ENCODE peak calls at places on chromosome 20, in four cellular contexts. One of them, this sample, is unnamed.

GRCh38 chr20:44457016-44457415 is 18.7 kb upstream of the TTPAL start:
- DNase-seq in lower leg skin: no peak
- DNase-seq in Kasumi-1: no peak
- DNase-seq in osteocyte: no peak
- DNase-seq in this sample: no peak

GRCh38 chr20:17316316-17317038 is 89.6 kb downstream of the PCSK2 start:
- DNase-seq in Kasumi-1: no peak
- DNase-seq in osteocyte: no peak
- DNase-seq in lower leg skin: no peak
- DNase-seq in this sample: no peak

GRCh38 chr20:8244637-8245036 is 112.6 kb downstream of the PLCB1 start:
- DNase-seq in Kasumi-1: no peak
- DNase-seq in lower leg skin: peak; percentile 56
- DNase-seq in osteocyte: no peak
- DNase-seq in this sample: no peak

GRCh38 chr20:63394069-63394468 is 32.9 kb upstream of the CHRNA4 start:
- DNase-seq in lower leg skin: no peak
- DNase-seq in Kasumi-1: no peak
- DNase-seq in osteocyte: no peak
- DNase-seq in this sample: no peak

GRCh38 chr20:38927902-38928578 is 1.8 kb downstream of the FAM83D start:
- DNase-seq in osteocyte: no peak
- DNase-seq in lower leg skin: no peak
- DNase-seq in Kasumi-1: no peak
- DNase-seq in this sample: no peak

GRCh38 chr20:53681352-53682212 is 87.9 kb upstream of the ZNF217 start:
- DNase-seq in Kasumi-1: no peak
- DNase-seq in lower leg skin: no peak
- DNase-seq in osteocyte: no peak
- DNase-seq in this sample: no peak

GRCh38 chr20:54044156-54044555 is 26.2 kb downstream of the BCAS1 start:
- DNase-seq in osteocyte: no peak
- DNase-seq in lower leg skin: peak; percentile 57
- DNase-seq in Kasumi-1: no peak
- DNase-seq in this sample: no peak

GRCh38 chr20:3162080-3162611 is 2.5 kb upstream of the FASTKD5 start:
- DNase-seq in Kasumi-1: no peak
- DNase-seq in lower leg skin: no peak
- DNase-seq in osteocyte: no peak
- DNase-seq in this sample: no peak

GRCh38 chr20:62201173-62202082 is 18.6 kb downstream of the MTG2 start:
- DNase-seq in osteocyte: no peak
- DNase-seq in lower leg skin: no peak
- DNase-seq in Kasumi-1: peak; percentile 81
- DNase-seq in this sample: no peak

GRCh38 chr20:32506721-32507120 is 78.4 kb downstream of the NOL4L start:
- DNase-seq in lower leg skin: no peak
- DNase-seq in Kasumi-1: no peak
- DNase-seq in osteocyte: no peak
- DNase-seq in this sample: no peak

This sample was measured in coronary artery.